ENCODE peak calls at places on chromosomes 13 and 19, in four cellular contexts. X is CD8-positive, alpha-beta memory T cell; U is right atrium auricular region; M is BE2C. G is an unnamed sample. For H3K9me3, the result is how much of the 10 kb centered on the place peaks cover.

GRCh38 chr19:38739440-38740251 is 4.6 kb downstream of the CAPN12 start:
- DNase-seq in U (no peak), M (no peak), X (no peak), G (no peak)

GRCh38 chr13:103272770-103273169 is 206.6 kb upstream of the SLC10A2 start:
- DNase-seq in M (no peak), X (no peak), U (no peak), G (no peak)

GRCh38 chr13:27053902-27054595 is 117.6 kb downstream of the USP12 start:
- DNase-seq in M (no peak), U (no peak), X (no peak), G (no peak)

GRCh38 chr13:97976551-97977375 is 23.3 kb downstream of the IPO5 start:
- DNase-seq in X (no peak), U (no peak), M (peak), G (no peak)

GRCh38 chr13:19597523-19597922 is 35.9 kb upstream of the MPHOSPH8 start:
- DNase-seq in U (no peak), M (no peak), X (no peak), G (no peak)

GRCh38 chr13:30898721-30899188 is 7.3 kb upstream of the MEDAG start:
- DNase-seq in U (peak), X (no peak), M (no peak), G (no peak)

GRCh38 chr19:35144600-35145436 is 1.8 kb downstream of the FXYD7 start:
- DNase-seq in X (peak), M (no peak), U (no peak), G (no peak)

GRCh38 chr13:80462037-80462436 is 121.1 kb upstream of the SPRY2 start:
- DNase-seq in M (no peak), U (no peak), X (no peak), G (no peak)

GRCh38 chr13:51562011-51562671 is 22.1 kb upstream of the WDFY2 start:
- DNase-seq in X (no peak), M (no peak), U (no peak), G (no peak)

GRCh38 chr13:106139407-106139806 is 396.1 kb downstream of the EFNB2 start:
- DNase-seq in M (no peak), X (no peak), U (no peak), G (no peak)

GRCh38 chr13:65461590-65461989 is 1768.5 kb downstream of the PCDH9 start:
- DNase-seq in M (no peak), U (no peak), X (no peak), G (no peak)

GRCh38 chr13:33999830-34000605 is 182.1 kb downstream of the RFC3 start:
- DNase-seq in X (no peak), M (no peak), U (no peak), G (no peak)

GRCh38 chr19:45953676-45954075 is 20.0 kb downstream of the NOVA2 start:
- DNase-seq in X (no peak), U (no peak), M (no peak), G (no peak)

GRCh38 chr19:46901701-46902401 is 41.1 kb downstream of the ARHGAP35 start:
- DNase-seq in U (no peak), M (no peak), X (no peak), G (no peak)

GRCh38 chr19:6229216-6229913 is 50.4 kb downstream of the MLLT1 start:
- DNase-seq in X (no peak), M (peak), U (no peak), G (no peak)

GRCh38 chr13:23618341-23618740 is 48.1 kb downstream of the TNFRSF19 start:
- DNase-seq in X (no peak), U (no peak), M (no peak), G (no peak)

GRCh38 chr19:16540948-16541347 is 1.3 kb downstream of the CHERP start:
- DNase-seq in M (no peak), U (no peak), X (no peak), G (no peak)

GRCh38 chr19:18840288-18841260 is 8.8 kb downstream of the UPF1 start:
- DNase-seq in X (no peak), M (no peak), U (no peak), G (no peak)

GRCh38 chr13:98977568-98978270 is at the start of gene DOCK9:
- DNase-seq in X (no peak), M (no peak), U (peak), G (no peak)

GRCh38 chr13:98252931-98253470 is 75.9 kb upstream of the RNF113B start:
- DNase-seq in X (no peak), M (no peak), U (no peak), G (no peak)

GRCh38 chr13:30415430-30416030 is 6.8 kb upstream of the UBE2L5 start:
- DNase-seq in X (no peak), U (no peak), M (no peak), G (no peak)

GRCh38 chr13:98141509-98141908 is 1.4 kb upstream of the FARP1 start:
- DNase-seq in M (no peak), X (no peak), U (no peak), G (no peak)

GRCh38 chr13:25170554-25171107 is 1.5 kb downstream of the AMER2 start:
- DNase-seq in X (no peak), M (no peak), U (no peak), G (no peak)

GRCh38 chr13:27065582-27065981 is 106.0 kb downstream of the USP12 start:
- DNase-seq in M (no peak), U (no peak), X (no peak), G (no peak)

GRCh38 chr19:53671621-53672111 is 39.9 kb downstream of the DPRX start:
- DNase-seq in X (no peak), M (no peak), U (no peak), G (no peak)

GRCh38 chr13:111390522-111391270 is 70.3 kb downstream of the TEX29 start:
- DNase-seq in M (no peak), X (no peak), U (no peak), G (no peak)

GRCh38 chr13:70747305-70747704 is 639.1 kb upstream of the KLHL1 start:
- DNase-seq in U (no peak), X (no peak), M (no peak), G (no peak)

GRCh38 chr13:41708648-41709175 is 251.4 kb downstream of the RGCC start:
- DNase-seq in M (no peak), U (no peak), X (no peak), G (no peak)

GRCh38 chr19:55720801-55721200 is 17.4 kb downstream of the NLRP9 start:
- DNase-seq in M (no peak), U (no peak), X (no peak), G (no peak)

GRCh38 chr19:55712804-55713631 is 25.2 kb downstream of the NLRP9 start:
- DNase-seq in M (no peak), U (no peak), X (no peak), G (no peak)

GRCh38 chr19:55720214-55720746 is 17.9 kb downstream of the NLRP9 start:
- DNase-seq in M (no peak), U (no peak), X (no peak), G (no peak)

GRCh38 chr19:55716531-55716930 is 21.7 kb downstream of the NLRP9 start:
- DNase-seq in U (no peak), X (no peak), M (no peak), G (no peak)

DNA sequence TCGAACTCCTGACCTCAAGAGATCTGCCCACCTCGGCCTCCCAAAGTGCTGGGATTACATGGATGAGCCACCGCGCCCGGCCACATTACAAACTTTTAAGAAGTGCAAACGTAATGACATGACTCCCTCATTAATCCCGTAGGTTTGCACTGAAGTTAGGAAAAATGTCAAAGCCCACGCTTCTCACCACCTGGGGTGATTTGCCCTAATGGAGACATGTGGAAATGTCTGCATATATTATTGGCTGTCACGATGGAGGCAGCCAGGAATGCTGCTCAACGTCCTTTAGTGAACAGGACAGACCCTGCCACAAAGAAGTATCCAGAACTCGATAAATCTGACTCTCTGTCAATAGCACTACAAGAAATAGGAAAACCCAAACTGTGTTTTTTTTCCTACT is 21.0 kb downstream of the NLRP9 start:
- DNase-seq in X (no peak), M (no peak), U (no peak), G (no peak)
- H3K9me3 ChIP-seq in X (under half), M (under half), U (under half), G (under half)

DNA sequence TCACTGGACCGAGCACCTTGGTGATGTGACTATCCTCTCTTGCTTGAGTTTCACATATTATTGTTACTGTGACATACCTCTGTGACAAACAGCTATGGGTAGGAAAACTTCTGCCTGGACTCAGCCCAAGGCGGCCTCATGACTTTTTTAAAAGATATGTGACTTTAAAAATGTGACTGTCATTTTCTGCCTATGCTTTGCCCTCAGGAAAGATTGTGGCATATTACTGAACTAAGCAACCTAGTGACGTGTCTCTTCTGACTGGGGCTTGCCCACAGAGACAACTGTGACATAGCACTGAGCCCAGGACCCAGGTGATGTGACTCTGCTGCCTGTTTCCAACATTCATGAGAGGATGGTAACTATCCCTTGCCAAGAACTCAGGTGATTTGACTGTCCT is 84.8 kb downstream of the ZNF728 start:
- DNase-seq in X (no peak), M (no peak), U (no peak), G (no peak)
- H3K9me3 ChIP-seq in X (under half), M (under half), U (under half), G (under half)

DNA sequence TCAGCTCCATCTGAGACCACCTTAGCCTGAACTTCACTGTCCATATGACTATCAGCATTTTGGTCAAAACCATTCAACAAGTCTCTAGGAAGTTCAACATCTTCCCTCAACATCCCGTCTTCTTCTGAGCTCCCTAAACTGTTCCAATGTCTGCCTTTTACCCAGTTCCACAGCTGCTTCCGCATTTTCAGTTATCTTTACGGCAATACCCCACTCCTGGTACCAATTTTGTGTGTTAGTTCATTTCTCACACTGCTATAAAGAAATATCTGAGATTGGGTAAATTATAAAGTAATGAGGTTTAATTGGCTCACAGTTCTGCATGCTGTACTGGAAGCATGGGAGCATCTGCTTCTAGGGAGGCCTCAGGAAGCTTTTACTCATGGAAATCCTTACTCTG is 771.2 kb downstream of the SLITRK6 start:
- DNase-seq in U (no peak), X (no peak), M (no peak), G (no peak)
- H3K9me3 ChIP-seq in U (under half), X (under half), M (under half), G (under half)

DNA sequence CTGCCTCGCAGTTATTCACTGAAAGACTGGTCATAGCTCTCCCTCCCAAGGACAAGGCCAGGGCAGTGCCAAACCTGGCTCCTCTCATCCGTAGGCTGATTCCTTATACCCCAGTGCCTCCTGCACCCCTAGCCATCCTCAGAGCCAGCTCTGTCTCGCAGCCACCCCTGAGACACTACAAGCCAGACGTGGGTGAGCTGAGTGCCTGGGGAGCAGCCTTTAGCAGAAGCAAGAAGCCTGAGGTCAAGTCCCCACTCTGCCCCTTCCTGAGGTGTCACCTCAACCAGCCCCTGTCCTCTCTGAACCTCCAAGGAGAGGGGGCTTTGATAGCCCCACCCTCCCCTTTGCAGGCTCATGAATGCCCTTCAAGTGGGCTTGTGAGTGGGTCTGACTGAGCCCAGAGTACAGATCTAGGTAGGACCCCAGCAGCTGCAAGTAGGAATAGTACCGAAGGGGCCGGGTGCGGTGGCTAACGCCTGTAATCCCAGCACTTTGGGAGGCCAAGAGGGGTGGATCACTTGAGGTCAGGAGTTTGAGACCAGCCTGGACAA is 14.8 kb upstream of the AKAP8L start:
- DNase-seq in U (no peak), X (no peak), M (no peak), G (no peak)
- H3K9me3 ChIP-seq in U (under half), X (under half), M (under half), G (under half)

DNA sequence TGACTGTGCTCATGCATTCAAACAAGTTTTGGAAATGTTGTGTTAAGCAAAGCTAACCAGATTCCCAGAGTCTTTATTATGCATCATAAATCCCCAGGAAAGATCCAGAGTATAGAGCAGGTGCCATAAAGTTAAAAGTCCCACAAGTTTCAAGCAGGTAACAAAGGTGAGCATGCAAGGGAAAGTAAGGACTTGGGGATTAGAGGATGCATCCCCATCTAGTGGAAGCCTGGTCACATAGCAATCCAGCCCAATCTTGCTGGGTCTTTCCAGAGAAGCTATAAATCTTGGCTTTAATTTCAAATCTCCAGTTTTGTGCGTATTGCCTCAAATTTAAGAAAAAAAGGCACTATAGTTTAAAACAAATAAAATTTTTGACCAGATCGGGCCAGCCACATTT is 72.7 kb downstream of the ZNF254 start:
- DNase-seq in X (no peak), U (no peak), M (no peak), G (no peak)
- H3K9me3 ChIP-seq in X (under half), U (under half), M (under half), G (under half)

DNA sequence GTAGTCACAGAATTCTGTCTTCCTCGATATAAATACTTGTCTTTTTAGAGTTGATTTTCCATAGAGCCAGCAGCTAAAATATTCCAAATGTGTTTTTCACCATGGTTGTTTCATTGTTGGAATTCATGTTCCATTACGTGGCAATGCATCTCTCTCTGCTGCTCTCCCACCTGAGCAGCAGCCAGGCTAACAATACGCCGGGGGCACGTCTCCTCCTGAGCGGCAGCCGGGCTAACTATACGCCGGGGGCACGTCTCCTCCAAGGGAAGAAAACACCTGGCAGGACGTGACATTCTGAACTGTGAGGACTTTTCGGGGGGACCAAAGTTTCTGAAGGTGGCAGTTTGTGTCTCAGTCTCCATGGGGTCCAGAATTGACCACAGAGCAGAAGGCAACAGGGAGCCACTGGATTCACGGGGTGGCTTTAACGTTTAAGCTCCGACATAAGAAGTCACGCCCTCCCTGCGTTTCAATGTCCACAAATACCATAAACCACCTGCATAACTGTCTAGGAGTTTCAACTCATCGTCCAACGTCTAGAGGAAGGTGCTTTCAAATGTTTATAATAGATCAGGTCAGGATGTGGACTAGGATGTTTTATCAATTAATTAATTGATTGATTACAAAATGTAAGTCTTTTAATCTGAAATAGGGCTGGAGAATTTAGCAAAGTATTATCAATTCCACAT is 15.1 kb downstream of the PLPP2 start:
- DNase-seq in M (no peak), X (no peak), U (peak), G (no peak)
- H3K9me3 ChIP-seq in M (under half), X (under half), U (under half), G (under half)

DNA sequence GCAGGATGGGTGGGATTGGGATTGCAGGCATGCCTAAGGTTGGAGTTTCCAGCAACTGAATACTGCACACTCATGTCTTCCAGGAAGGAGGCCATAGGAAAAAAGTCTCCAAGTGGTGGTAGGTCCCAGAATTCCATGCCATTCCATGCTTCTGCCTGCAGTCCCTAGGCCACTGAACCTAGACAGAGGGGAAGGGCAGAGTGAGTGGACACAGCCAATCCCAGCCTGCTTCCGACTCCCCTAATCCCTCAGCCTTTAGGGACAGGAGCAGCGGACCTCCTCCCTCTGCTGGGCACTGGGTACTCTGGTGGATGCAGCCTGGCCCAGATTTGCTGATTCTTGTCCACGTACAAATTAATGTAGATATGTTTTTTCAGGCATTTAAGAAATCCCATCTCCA is 17.0 kb downstream of the VSTM2B start:
- DNase-seq in X (no peak), M (no peak), U (no peak), G (no peak)
- H3K9me3 ChIP-seq in X (under half), M (under half), U (under half), G (under half)